ENCODE peak calls at places on chromosomes 16 and 17, in four cellular contexts. E is activated naive CD4-positive, alpha-beta T cell; R is CD4-positive, alpha-beta T cell; Z is naive B cell. F is an unnamed sample.

GRCh38 chr17:76176701-76177574 is 35.9 kb upstream of the FOXJ1 start:
- DNase-seq in Z (no peak), R (no peak), E (no peak), F (no peak)

GRCh38 chr17:78492116-78492799 is 84.9 kb downstream of the DNAH17 start:
- DNase-seq in E (no peak), Z (no peak), R (no peak), F (no peak)

GRCh38 chr16:14602443-14602963 is 27.6 kb downstream of the PARN start:
- DNase-seq in R (no peak), Z (no peak), E (no peak), F (no peak)

GRCh38 chr17:4944163-4944553 is 4.1 kb downstream of the RNF167 start:
- DNase-seq in Z (peak), E (no peak), R (peak), F (no peak)

GRCh38 chr17:10875411-10875810 is 37.5 kb upstream of the PIRT start:
- DNase-seq in Z (no peak), R (no peak), E (no peak), F (no peak)

GRCh38 chr17:14340968-14341412 is 40.1 kb downstream of the HS3ST3B1 start:
- DNase-seq in Z (no peak), R (no peak), E (no peak), F (no peak)

GRCh38 chr17:78648293-78648692 is 71.1 kb upstream of the DNAH17 start:
- DNase-seq in E (no peak), Z (no peak), R (no peak), F (no peak)

GRCh38 chr17:17495448-17496188 is 577 bp downstream of the RASD1 start:
- DNase-seq in Z (peak), E (no peak), R (no peak), F (no peak)

GRCh38 chr17:32755045-32755805 is 121.7 kb downstream of the MYO1D start:
- DNase-seq in R (no peak), E (no peak), Z (peak), F (peak)

GRCh38 chr16:50611995-50612848 is 64.0 kb downstream of the NKD1 start:
- DNase-seq in E (no peak), R (no peak), Z (no peak), F (no peak)

GRCh38 chr17:68103148-68103547 is 67.6 kb downstream of the KPNA2 start:
- DNase-seq in R (no peak), E (no peak), Z (no peak), F (peak)

GRCh38 chr17:76432712-76433336 is 20.1 kb downstream of the UBE2O start:
- DNase-seq in E (no peak), Z (no peak), R (no peak), F (no peak)

GRCh38 chr17:2863204-2863603 is 67.0 kb downstream of the RAP1GAP2 start:
- DNase-seq in R (no peak), E (no peak), Z (no peak), F (no peak)

GRCh38 chr17:34712481-34713195 is 133.3 kb downstream of the TMEM132E start:
- DNase-seq in E (no peak), Z (no peak), R (no peak), F (no peak)